ENCODE peak calls at places on chromosomes 3 and 15, in five cellular contexts. One of them, this sample, is unnamed.

GRCh38 chr15:67755264-67755663 is 70.0 kb upstream of the SKOR1 start:
- DNase-seq in HL-60: no peak
- DNase-seq in psoas muscle: no peak
- DNase-seq in tibial artery: no peak
- DNase-seq in adrenal gland: no peak
- DNase-seq in this sample: no peak

GRCh38 chr15:28017423-28017924 is 81.6 kb downstream of the OCA2 start:
- DNase-seq in HL-60: no peak
- DNase-seq in psoas muscle: no peak
- DNase-seq in tibial artery: peak; percentile 56
- DNase-seq in adrenal gland: no peak
- DNase-seq in this sample: no peak

GRCh38 chr3:55482496-55483195 is 4.5 kb downstream of the WNT5A start:
- DNase-seq in HL-60: no peak
- DNase-seq in psoas muscle: no peak
- DNase-seq in tibial artery: no peak
- DNase-seq in adrenal gland: no peak
- DNase-seq in this sample: no peak

GRCh38 chr3:66394261-66395249 is 106.3 kb downstream of the LRIG1 start:
- DNase-seq in HL-60: no peak
- DNase-seq in psoas muscle: no peak
- DNase-seq in tibial artery: no peak
- DNase-seq in adrenal gland: no peak
- DNase-seq in this sample: no peak

GRCh38 chr15:68303560-68304436 is 26.3 kb downstream of the FEM1B start:
- DNase-seq in HL-60: no peak
- DNase-seq in psoas muscle: no peak
- DNase-seq in tibial artery: peak; percentile 66
- DNase-seq in adrenal gland: no peak
- DNase-seq in this sample: peak; percentile 26

GRCh38 chr3:49513494-49514179 is 40.6 kb upstream of the BSN start:
- DNase-seq in HL-60: no peak
- DNase-seq in psoas muscle: no peak
- DNase-seq in tibial artery: no peak
- DNase-seq in adrenal gland: no peak
- DNase-seq in this sample: no peak

GRCh38 chr15:100224206-100225185 is 117.3 kb downstream of the ADAMTS17 start:
- DNase-seq in HL-60: no peak
- DNase-seq in psoas muscle: no peak
- DNase-seq in tibial artery: no peak
- DNase-seq in adrenal gland: peak; percentile 64
- DNase-seq in this sample: no peak

GRCh38 chr3:134918448-134918847 is 123.4 kb downstream of the EPHB1 start:
- DNase-seq in HL-60: no peak
- DNase-seq in psoas muscle: no peak
- DNase-seq in tibial artery: no peak
- DNase-seq in adrenal gland: no peak
- DNase-seq in this sample: no peak

GRCh38 chr3:55486857-55487375 is at the start of gene WNT5A:
- DNase-seq in HL-60: no peak
- DNase-seq in psoas muscle: peak; percentile 39
- DNase-seq in tibial artery: no peak
- DNase-seq in adrenal gland: no peak
- DNase-seq in this sample: no peak

GRCh38 chr3:64300790-64301423 is 75.6 kb upstream of the PRICKLE2 start:
- DNase-seq in HL-60: no peak
- DNase-seq in psoas muscle: no peak
- DNase-seq in tibial artery: no peak
- DNase-seq in adrenal gland: no peak
- DNase-seq in this sample: no peak

GRCh38 chr3:52173101-52173500 is 18.9 kb upstream of the POC1A start:
- DNase-seq in HL-60: no peak
- DNase-seq in psoas muscle: no peak
- DNase-seq in tibial artery: no peak
- DNase-seq in adrenal gland: no peak
- DNase-seq in this sample: no peak
- H3K27ac ChIP-seq in HL-60: no peak overlapping the region
- H3K27ac ChIP-seq in psoas muscle: no peak overlapping the region
- H3K27ac ChIP-seq in tibial artery: no peak overlapping the region
- H3K27ac ChIP-seq in adrenal gland: no peak overlapping the region
- H3K27ac ChIP-seq in this sample: no peak overlapping the region

DNA sequence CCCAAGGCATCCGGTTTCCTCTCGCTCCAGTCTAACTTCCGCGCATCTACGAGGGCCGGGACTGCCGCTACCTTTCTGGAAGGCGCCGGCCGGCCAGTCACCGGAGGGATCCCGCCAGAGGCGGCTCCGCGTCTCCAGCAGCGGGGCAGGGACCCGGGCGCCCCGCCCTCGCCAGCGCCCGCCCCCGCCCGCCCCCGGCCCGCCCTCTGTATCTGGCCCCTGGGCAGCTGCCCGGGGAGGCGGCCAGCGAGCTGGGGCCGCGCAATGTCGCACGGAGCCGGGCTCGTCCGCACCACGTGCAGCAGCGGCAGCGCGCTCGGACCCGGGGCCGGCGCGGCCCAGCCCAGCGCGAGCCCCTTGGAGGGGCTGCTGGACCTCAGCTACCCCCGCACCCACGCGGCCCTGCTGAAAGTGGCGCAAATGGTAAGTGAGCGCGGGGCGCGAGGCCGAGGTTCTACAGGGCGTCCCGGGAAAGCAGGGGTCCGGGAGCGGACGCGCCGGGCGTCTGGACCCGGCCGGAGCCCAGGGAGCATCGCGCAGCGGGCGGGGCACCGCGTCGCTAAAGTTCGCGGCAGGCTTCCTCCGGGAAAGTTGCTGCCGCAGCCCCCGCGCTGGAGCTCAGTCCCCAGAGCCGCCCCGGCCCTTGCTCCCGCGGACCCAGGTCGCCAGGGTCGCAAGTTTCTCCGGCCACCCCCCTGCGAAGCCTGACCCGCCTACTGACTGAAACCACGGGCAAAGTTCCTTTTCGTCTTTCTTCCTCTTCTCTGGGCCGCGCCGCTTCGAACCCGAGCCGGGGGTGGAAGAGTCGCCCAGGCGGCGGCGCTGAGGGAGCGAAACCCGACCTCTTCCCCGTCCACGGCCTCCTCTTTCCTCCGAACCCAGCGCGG is at the start of gene CMTM7:
- DNase-seq in HL-60: no peak
- DNase-seq in psoas muscle: peak; percentile 71
- DNase-seq in tibial artery: peak; percentile 80
- DNase-seq in adrenal gland: peak; percentile 77
- DNase-seq in this sample: no peak
- H3K27ac ChIP-seq in HL-60: peak within 1 kb of the TSS; percentile 92
- H3K27ac ChIP-seq in psoas muscle: peak within 1 kb of the TSS; percentile 67
- H3K27ac ChIP-seq in tibial artery: peak within 1 kb of the TSS; percentile 49
- H3K27ac ChIP-seq in adrenal gland: peak within 1 kb of the TSS; percentile 65
- H3K27ac ChIP-seq in this sample: peak within 1 kb of the TSS; percentile 61

GRCh38 chr15:90154246-90154645 is 46.9 kb upstream of the SEMA4B start:
- DNase-seq in HL-60: no peak
- DNase-seq in psoas muscle: no peak
- DNase-seq in tibial artery: no peak
- DNase-seq in adrenal gland: no peak
- DNase-seq in this sample: no peak

GRCh38 chr15:90151989-90152645 is 49.0 kb upstream of the SEMA4B start:
- DNase-seq in HL-60: no peak
- DNase-seq in psoas muscle: no peak
- DNase-seq in tibial artery: no peak
- DNase-seq in adrenal gland: no peak
- DNase-seq in this sample: no peak

GRCh38 chr15:90154861-90155626 is 46.1 kb upstream of the SEMA4B start:
- DNase-seq in HL-60: peak; percentile 85
- DNase-seq in psoas muscle: no peak
- DNase-seq in tibial artery: no peak
- DNase-seq in adrenal gland: no peak
- DNase-seq in this sample: no peak

GRCh38 chr15:90149609-90150340 is 47.5 kb upstream of the IDH2 start:
- DNase-seq in HL-60: no peak
- DNase-seq in psoas muscle: no peak
- DNase-seq in tibial artery: no peak
- DNase-seq in adrenal gland: no peak
- DNase-seq in this sample: no peak

DNA sequence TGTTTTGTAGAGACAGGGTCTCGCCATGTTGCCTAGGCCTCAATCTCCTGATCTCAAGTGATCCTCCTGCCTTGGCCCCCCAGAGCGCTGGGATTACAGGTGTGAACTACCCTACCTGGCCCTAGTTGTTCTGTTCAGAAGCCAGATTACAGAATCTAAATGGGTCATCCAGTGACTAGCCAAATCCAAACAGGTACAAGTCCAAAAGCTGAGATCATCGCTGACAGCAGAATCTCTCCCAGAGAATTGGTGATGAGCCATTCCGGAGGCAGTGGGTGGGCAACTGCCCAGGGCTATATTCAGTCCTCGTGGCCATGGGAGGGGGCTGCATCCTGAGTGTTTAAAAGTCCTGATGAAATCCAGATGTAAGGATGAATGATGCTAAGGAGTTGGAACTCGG is 47.5 kb upstream of the SEMA4B start:
- DNase-seq in HL-60: no peak
- DNase-seq in psoas muscle: no peak
- DNase-seq in tibial artery: no peak
- DNase-seq in adrenal gland: no peak
- DNase-seq in this sample: no peak
- H3K27ac ChIP-seq in HL-60: no peak overlapping the region
- H3K27ac ChIP-seq in psoas muscle: no peak overlapping the region
- H3K27ac ChIP-seq in tibial artery: no peak overlapping the region
- H3K27ac ChIP-seq in adrenal gland: no peak overlapping the region
- H3K27ac ChIP-seq in this sample: no peak overlapping the region

GRCh38 chr3:16695710-16696109 is 90.5 kb upstream of the DAZL start:
- DNase-seq in HL-60: no peak
- DNase-seq in psoas muscle: no peak
- DNase-seq in tibial artery: no peak
- DNase-seq in adrenal gland: no peak
- DNase-seq in this sample: no peak
- H3K27ac ChIP-seq in HL-60: no peak overlapping the region
- H3K27ac ChIP-seq in psoas muscle: no peak overlapping the region
- H3K27ac ChIP-seq in tibial artery: no peak overlapping the region
- H3K27ac ChIP-seq in adrenal gland: no peak overlapping the region
- H3K27ac ChIP-seq in this sample: no peak overlapping the region

GRCh38 chr15:74957301-74958035 is 896 bp upstream of the RPP25 start:
- DNase-seq in HL-60: no peak
- DNase-seq in psoas muscle: peak; percentile 47
- DNase-seq in tibial artery: peak; percentile 79
- DNase-seq in adrenal gland: no peak
- DNase-seq in this sample: no peak
- H3K27ac ChIP-seq in HL-60: no peak overlapping the region
- H3K27ac ChIP-seq in psoas muscle: peak overlapping the region; percentile 60
- H3K27ac ChIP-seq in tibial artery: peak overlapping the region; percentile 93
- H3K27ac ChIP-seq in adrenal gland: peak overlapping the region; percentile 9
- H3K27ac ChIP-seq in this sample: no peak overlapping the region